ENCODE peak calls at places on chromosomes 13 and 19, in four cellular contexts. K is ascending aorta; P is GM23338; V is T-helper 2 cell treated with Interferon-gamma antibody and Interleukin-4, amounts not matched to agents 5 μg/mL and 100 μg/mL, for 36 hours. X is an unnamed sample.

GRCh38 chr13:84121456-84121855 is 239.2 kb upstream of the SLITRK1 start:
- DNase-seq in K (no peak), P (no peak), V (no peak), X (no peak)

GRCh38 chr19:47109541-47110375 is 3.8 kb downstream of the ZC3H4 start:
- DNase-seq in K (no peak), P (peak), V (peak), X (peak)

GRCh38 chr13:112741835-112742570 is 52.2 kb downstream of the ATP11A start:
- DNase-seq in K (no peak), P (no peak), V (no peak), X (no peak)

GRCh38 chr13:36718686-36719085 is 44.9 kb downstream of the SERTM1 start:
- DNase-seq in K (no peak), P (no peak), V (no peak), X (no peak)

GRCh38 chr13:58018020-58018419 is 386.5 kb downstream of the PCDH17 start:
- DNase-seq in K (no peak), P (no peak), V (no peak), X (no peak)

GRCh38 chr13:62209539-62209938 is 793.9 kb upstream of the PCDH20 start:
- DNase-seq in K (no peak), P (no peak), V (no peak), X (no peak)

GRCh38 chr13:51966186-51966585 is 45.1 kb downstream of the ATP7B start:
- DNase-seq in K (no peak), P (no peak), V (no peak), X (no peak)

GRCh38 chr19:5953034-5953589 is 24.8 kb downstream of the RANBP3 start:
- DNase-seq in K (no peak), P (no peak), V (no peak), X (no peak)

GRCh38 chr19:46862974-46863632 is 2.3 kb downstream of the ARHGAP35 start:
- DNase-seq in K (no peak), P (peak), V (no peak), X (no peak)

GRCh38 chr19:14383898-14384669 is 2.8 kb downstream of the ADGRE5 start:
- DNase-seq in K (no peak), P (no peak), V (peak), X (no peak)

GRCh38 chr19:30882411-30883005 is 466.7 kb downstream of the TSHZ3 start:
- DNase-seq in K (no peak), P (peak), V (no peak), X (no peak)

GRCh38 chr19:51123381-51124186 is 1.1 kb upstream of the SIGLEC9 start:
- DNase-seq in K (no peak), P (no peak), V (no peak), X (no peak)

GRCh38 chr13:25473864-25474263 is 102.1 kb downstream of the ATP8A2 start:
- DNase-seq in K (no peak), P (no peak), V (no peak), X (no peak)

GRCh38 chr13:104586010-104586746 is 1520.0 kb upstream of the SLC10A2 start:
- DNase-seq in K (no peak), P (peak), V (no peak), X (no peak)

GRCh38 chr19:14031719-14032480 is at the start of gene IL27RA:
- DNase-seq in K (peak), P (peak), V (peak), X (peak)

GRCh38 chr13:37058801-37059135 is 720 bp downstream of the SUPT20H start:
- DNase-seq in K (no peak), P (peak), V (no peak), X (no peak)

GRCh38 chr13:59176775-59177174 is 987.0 kb downstream of the DIAPH3 start:
- DNase-seq in K (no peak), P (peak), V (no peak), X (peak)

GRCh38 chr13:102589291-102589822 is 7.4 kb upstream of the TPP2 start:
- DNase-seq in K (no peak), P (no peak), V (no peak), X (no peak)

GRCh38 chr19:19539738-19540703 is 2.0 kb downstream of the CILP2 start:
- DNase-seq in K (no peak), P (peak), V (peak), X (peak)

GRCh38 chr19:46224773-46225172 is 4.8 kb upstream of the IGFL1 start:
- DNase-seq in K (no peak), P (no peak), V (no peak), X (peak)

GRCh38 chr13:65943711-65944110 is 1286.4 kb downstream of the PCDH9 start:
- DNase-seq in K (no peak), P (no peak), V (no peak), X (no peak)

GRCh38 chr19:19655051-19655594 is 8.4 kb downstream of the ATP13A1 start:
- DNase-seq in K (no peak), P (no peak), V (no peak), X (no peak)

GRCh38 chr13:101452519-101453485 is at the start of gene ITGBL1:
- DNase-seq in K (peak), P (no peak), V (no peak), X (peak)

X was measured in endodermal cell.